ENCODE peak calls at places on chromosomes 12 and 14, in seven cellular contexts. U, B, D, J, K, V and O are unnamed samples. For H3K9me3, the result is how much of the 10 kb centered on the place peaks cover.

GRCh38 chr14:63394856-63395255 is 76.1 kb upstream of the GPHB5 start:
- DNase-seq in B (no peak), V (no peak), K (no peak), J (no peak), D (no peak), U (no peak), O (no peak)

GRCh38 chr14:35878272-35879140 is 52.4 kb downstream of the BRMS1L start:
- DNase-seq in K (peak), V (no peak), B (no peak), U (no peak), D (no peak), J (no peak), O (peak)

GRCh38 chr12:121925361-121925725 is 7.0 kb downstream of the CFAP251 start:
- DNase-seq in J (peak), B (no peak), D (no peak), V (no peak), U (no peak), K (no peak), O (no peak)

GRCh38 chr12:113174461-113175384 is 10.6 kb downstream of the DDX54 start:
- DNase-seq in J (peak), K (peak), D (peak), V (peak), B (peak), U (peak), O (peak)

GRCh38 chr12:16407332-16407731 is 59.9 kb downstream of the MGST1 start:
- DNase-seq in U (no peak), J (no peak), B (no peak), K (no peak), D (no peak), V (no peak), O (no peak)

GRCh38 chr14:55802986-55803431 is 223.0 kb downstream of the KTN1 start:
- DNase-seq in K (no peak), D (no peak), J (no peak), U (no peak), B (no peak), V (no peak), O (no peak)

GRCh38 chr12:115355301-115355700 is 671.3 kb upstream of the TBX3 start:
- DNase-seq in U (no peak), V (no peak), B (no peak), D (no peak), J (no peak), K (no peak), O (no peak)

GRCh38 chr14:103129301-103130016 is 6.2 kb downstream of the TNFAIP2 start:
- DNase-seq in K (peak), U (no peak), J (no peak), B (no peak), D (no peak), V (no peak), O (peak)

GRCh38 chr12:124771462-124772361 is 92.0 kb downstream of the SCARB1 start:
- DNase-seq in V (peak), U (peak), D (peak), K (peak), B (peak), J (peak), O (peak)

GRCh38 chr12:131827961-131828534 is at the start of gene MMP17:
- DNase-seq in D (peak), V (peak), K (peak), B (no peak), J (peak), U (peak), O (peak)

GRCh38 chr12:56151672-56152131 is 685 bp upstream of the MYL6B start:
- DNase-seq in B (peak), D (peak), V (peak), J (peak), U (no peak), K (no peak), O (peak)

GRCh38 chr14:38400751-38401150 is 144.9 kb upstream of the CLEC14A start:
- DNase-seq in B (no peak), V (no peak), K (no peak), J (no peak), U (no peak), D (no peak), O (no peak)

GRCh38 chr14:38409081-38409705 is 153.3 kb upstream of the CLEC14A start:
- DNase-seq in J (no peak), U (no peak), B (no peak), V (no peak), K (no peak), D (no peak), O (no peak)

GRCh38 chr14:38404100-38404541 is 148.2 kb upstream of the CLEC14A start:
- DNase-seq in K (no peak), V (no peak), B (no peak), J (no peak), U (no peak), D (no peak), O (no peak)

GRCh38 chr14:38405851-38406630 is 150.1 kb upstream of the CLEC14A start:
- DNase-seq in J (peak), V (no peak), B (no peak), D (no peak), U (no peak), K (no peak), O (no peak)

GRCh38 chr14:38404616-38405015 is 148.7 kb upstream of the CLEC14A start:
- DNase-seq in K (no peak), V (no peak), D (no peak), B (no peak), U (no peak), J (no peak), O (no peak)
- H3K9me3 ChIP-seq in K (under half), V (under half), D (under half), B (under half), U (under half), J (under half), O (under half)

DNA sequence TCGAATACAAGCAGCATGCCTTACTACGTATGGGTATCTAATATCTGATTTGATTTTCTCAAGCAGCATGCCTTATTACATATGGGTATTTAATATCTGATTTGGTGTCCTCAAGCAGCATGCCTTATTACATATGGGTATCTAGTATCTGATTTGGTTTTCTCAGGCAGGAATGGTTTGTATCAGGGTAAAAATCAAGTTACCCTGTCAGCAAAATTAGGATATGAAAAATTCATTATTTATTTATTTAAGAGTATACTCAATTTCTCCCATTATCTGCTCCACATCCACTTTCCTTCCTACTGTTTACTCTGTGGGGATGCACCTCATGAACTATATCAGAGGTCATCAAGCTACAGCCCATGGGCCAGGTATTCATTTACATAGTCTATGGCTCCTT is 21.9 kb downstream of the ZNF891 start:
- DNase-seq in B (no peak), U (no peak), K (no peak), V (no peak), D (no peak), J (no peak), O (no peak)
- H3K9me3 ChIP-seq in B (half or more), U (half or more), K (half or more), V (under half), D (half or more), J (half or more), O (half or more)

DNA sequence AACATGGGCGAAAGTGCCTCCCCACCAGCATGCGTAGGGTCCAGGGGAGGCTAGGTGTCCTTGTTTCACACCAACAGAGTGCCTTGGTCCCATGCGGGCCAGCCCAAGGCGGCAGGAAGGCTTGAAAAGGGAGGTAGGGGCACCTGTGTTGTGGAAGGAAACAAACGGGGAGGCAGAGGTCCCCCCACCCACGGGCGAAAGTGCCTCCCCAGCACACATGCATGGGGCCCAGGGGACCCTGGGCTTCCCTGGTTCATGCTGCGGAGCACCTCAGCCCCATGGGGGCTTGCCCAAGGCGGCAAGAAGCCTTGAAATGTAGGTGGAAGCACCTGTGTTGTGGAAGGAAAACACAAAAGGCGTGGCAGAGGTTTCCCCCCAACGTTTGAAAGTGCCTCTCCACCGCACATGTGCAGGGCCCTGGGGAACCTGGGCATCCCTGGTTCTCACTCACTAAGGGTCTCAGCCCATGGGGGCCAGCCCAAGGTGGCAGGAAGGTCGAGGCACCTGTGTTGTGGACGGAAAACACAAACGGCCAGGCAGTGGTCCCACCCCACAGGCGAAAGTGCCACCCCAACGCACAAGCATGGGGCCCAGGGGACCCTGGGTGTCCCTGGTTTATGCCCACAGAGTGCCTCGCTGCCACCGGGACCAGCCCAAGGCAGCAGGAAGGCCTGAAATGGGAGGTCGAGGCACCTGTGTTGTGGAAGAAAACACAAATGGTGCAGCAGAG is 374.7 kb downstream of the ALG10 start:
- DNase-seq in K (no peak), U (peak), B (no peak), J (peak), V (peak), D (peak), O (peak)
- H3K9me3 ChIP-seq in K (under half), U (under half), B (under half), J (under half), V (under half), D (under half), O (under half)

DNA sequence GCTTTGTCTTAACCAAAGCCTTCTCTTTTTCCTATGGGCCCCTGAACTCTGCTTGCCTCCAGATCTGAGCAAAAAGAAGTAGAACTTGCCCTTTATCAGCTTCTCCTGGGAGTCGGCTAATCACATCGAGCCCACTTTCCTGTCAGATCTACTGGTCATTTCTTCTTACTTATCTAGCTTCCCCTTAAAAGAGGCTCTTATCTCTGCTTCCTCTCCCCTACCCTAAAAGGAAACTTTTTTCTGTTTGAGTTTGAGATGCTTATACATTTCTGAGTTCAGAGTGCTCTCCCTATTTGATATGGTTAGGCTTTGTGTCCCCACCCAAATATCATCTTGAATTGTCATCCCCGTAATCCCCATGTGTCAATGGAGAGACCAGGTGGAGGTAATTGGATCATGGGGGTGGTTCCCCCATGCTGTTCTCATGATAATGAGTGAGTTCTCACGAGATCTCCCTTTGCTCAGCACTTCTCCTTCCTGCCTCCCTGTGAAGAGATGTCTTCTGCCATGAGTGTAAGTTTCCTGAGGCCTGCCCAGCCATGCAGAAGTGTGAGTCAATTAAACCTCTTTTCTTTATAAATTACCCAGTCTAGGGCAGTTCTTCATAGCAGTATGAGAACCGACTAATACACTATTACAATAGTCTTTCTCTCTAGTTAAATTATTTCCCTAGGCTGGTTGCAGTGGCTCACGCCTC is 114.7 kb upstream of the AMN1 start:
- DNase-seq in K (no peak), D (no peak), J (no peak), U (no peak), V (no peak), B (no peak), O (no peak)
- H3K9me3 ChIP-seq in K (under half), D (under half), J (half or more), U (under half), V (under half), B (under half), O (under half)

DNA sequence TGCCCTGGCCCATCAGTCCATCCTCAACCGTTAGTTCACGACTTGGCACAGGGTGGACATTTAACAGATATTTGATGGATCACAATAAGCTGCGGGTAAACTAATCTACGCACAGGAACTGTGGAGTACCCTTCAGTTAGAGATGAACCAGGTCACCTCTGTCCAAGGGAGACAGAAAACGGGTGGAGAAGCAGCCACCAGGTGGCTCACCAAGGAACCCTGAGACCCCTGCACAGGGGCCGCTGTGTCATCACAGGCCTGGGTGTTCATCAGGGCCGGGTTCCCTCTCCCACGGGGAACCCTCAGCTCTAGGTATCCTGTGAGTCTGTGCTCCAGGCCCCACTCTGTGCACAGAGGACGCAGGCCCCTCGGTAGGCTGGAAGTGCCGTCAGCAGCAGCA is 122.2 kb downstream of the PIWIL1 start:
- DNase-seq in J (peak), D (no peak), V (no peak), B (no peak), U (peak), K (no peak), O (no peak)
- H3K9me3 ChIP-seq in J (under half), D (under half), V (under half), B (under half), U (under half), K (under half), O (under half)

GRCh38 chr14:97282644-97283403 is 485.6 kb downstream of the VRK1 start:
- DNase-seq in D (no peak), J (no peak), U (no peak), V (no peak), K (no peak), B (no peak), O (no peak)
- H3K9me3 ChIP-seq in D (under half), J (under half), U (under half), V (under half), K (under half), B (under half), O (under half)

DNA sequence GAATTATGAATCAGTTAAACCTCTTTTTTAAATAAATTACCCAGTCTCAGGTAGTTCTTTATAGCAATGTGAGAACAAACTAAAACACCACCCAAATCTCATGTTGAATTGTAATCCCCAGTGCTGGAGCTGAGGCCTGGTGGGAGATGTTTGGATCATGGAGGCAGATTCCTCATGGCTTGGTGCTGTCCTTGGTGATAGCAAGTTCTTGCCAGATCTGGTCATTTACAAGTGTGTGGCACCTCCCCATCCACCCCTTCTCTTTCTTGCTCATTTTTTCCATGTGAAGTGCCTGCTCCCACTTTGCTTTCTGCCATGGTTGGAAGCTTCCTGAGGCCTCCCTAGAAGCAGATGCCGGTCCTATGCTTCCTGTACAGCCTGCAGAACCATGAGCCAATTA is 102.1 kb upstream of the ANO4 start:
- DNase-seq in U (no peak), J (no peak), D (no peak), V (no peak), B (no peak), K (no peak), O (no peak)
- H3K9me3 ChIP-seq in U (under half), J (under half), D (under half), V (under half), B (under half), K (under half), O (under half)

GRCh38 chr12:38141239-38141638 is 175.3 kb upstream of the ALG10B start:
- DNase-seq in J (no peak), B (no peak), D (no peak), K (no peak), U (no peak), V (no peak), O (no peak)
- H3K9me3 ChIP-seq in J (under half), B (under half), D (under half), K (under half), U (under half), V (under half), O (under half)

GRCh38 chr12:28936221-28936620 is 212.9 kb upstream of the FAR2 start:
- DNase-seq in K (no peak), U (no peak), D (no peak), J (no peak), V (no peak), B (no peak), O (no peak)
- H3K9me3 ChIP-seq in K (under half), U (under half), D (under half), J (under half), V (under half), B (under half), O (under half)